ENCODE peak calls at places on chromosomes 5 and 9, in eight cellular contexts. One of them, this sample, is unnamed.

GRCh38 chr5:170100051-170100943 is 5.4 kb upstream of the FOXI1 start:
- DNase-seq in breast epithelium: peak; percentile 75
- DNase-seq in lung: peak; percentile 77
- DNase-seq in left ventricle myocardium inferior: peak; percentile 57
- DNase-seq in transverse colon: peak; percentile 67
- DNase-seq in CD8-positive, alpha-beta T cell: peak; percentile 80
- DNase-seq in thoracic aorta: peak; percentile 13
- DNase-seq in brain microvascular endothelial cell: peak; percentile 81
- DNase-seq in this sample: no peak

GRCh38 chr5:111950660-111951059 is 193.7 kb upstream of the NREP start:
- DNase-seq in breast epithelium: no peak
- DNase-seq in lung: no peak
- DNase-seq in left ventricle myocardium inferior: no peak
- DNase-seq in transverse colon: no peak
- DNase-seq in CD8-positive, alpha-beta T cell: no peak
- DNase-seq in thoracic aorta: no peak
- DNase-seq in brain microvascular endothelial cell: peak; percentile 40
- DNase-seq in this sample: no peak

GRCh38 chr9:95104088-95104960 is 213.2 kb downstream of the FANCC start:
- DNase-seq in breast epithelium: no peak
- DNase-seq in lung: no peak
- DNase-seq in left ventricle myocardium inferior: no peak
- DNase-seq in transverse colon: no peak
- DNase-seq in CD8-positive, alpha-beta T cell: no peak
- DNase-seq in thoracic aorta: no peak
- DNase-seq in brain microvascular endothelial cell: no peak
- DNase-seq in this sample: no peak

GRCh38 chr9:134591082-134591571 is 50.5 kb upstream of the COL5A1 start:
- DNase-seq in breast epithelium: no peak
- DNase-seq in lung: peak; percentile 28
- DNase-seq in left ventricle myocardium inferior: no peak
- DNase-seq in transverse colon: no peak
- DNase-seq in CD8-positive, alpha-beta T cell: peak; percentile 40
- DNase-seq in thoracic aorta: no peak
- DNase-seq in brain microvascular endothelial cell: no peak
- DNase-seq in this sample: peak; percentile 65

GRCh38 chr5:92769986-92770385 is 811.0 kb downstream of the NR2F1-AS1 start:
- DNase-seq in breast epithelium: no peak
- DNase-seq in lung: no peak
- DNase-seq in left ventricle myocardium inferior: no peak
- DNase-seq in transverse colon: no peak
- DNase-seq in CD8-positive, alpha-beta T cell: no peak
- DNase-seq in thoracic aorta: no peak
- DNase-seq in brain microvascular endothelial cell: peak; percentile 42
- DNase-seq in this sample: no peak

GRCh38 chr5:82657036-82657699 is 379.0 kb upstream of the RPS23 start:
- DNase-seq in breast epithelium: no peak
- DNase-seq in lung: no peak
- DNase-seq in left ventricle myocardium inferior: no peak
- DNase-seq in transverse colon: no peak
- DNase-seq in CD8-positive, alpha-beta T cell: no peak
- DNase-seq in thoracic aorta: no peak
- DNase-seq in brain microvascular endothelial cell: no peak
- DNase-seq in this sample: no peak

GRCh38 chr5:113163328-113163727 is 186.7 kb downstream of the DCP2 start:
- DNase-seq in breast epithelium: no peak
- DNase-seq in lung: no peak
- DNase-seq in left ventricle myocardium inferior: no peak
- DNase-seq in transverse colon: no peak
- DNase-seq in CD8-positive, alpha-beta T cell: no peak
- DNase-seq in thoracic aorta: no peak
- DNase-seq in brain microvascular endothelial cell: no peak
- DNase-seq in this sample: no peak

GRCh38 chr5:57825026-57825683 is 342.5 kb upstream of the ACTBL2 start:
- DNase-seq in breast epithelium: no peak
- DNase-seq in lung: no peak
- DNase-seq in left ventricle myocardium inferior: no peak
- DNase-seq in transverse colon: no peak
- DNase-seq in CD8-positive, alpha-beta T cell: no peak
- DNase-seq in thoracic aorta: no peak
- DNase-seq in brain microvascular endothelial cell: peak; percentile 58
- DNase-seq in this sample: no peak

GRCh38 chr5:16774806-16775205 is 158.0 kb upstream of the RETREG1 start:
- DNase-seq in breast epithelium: no peak
- DNase-seq in lung: no peak
- DNase-seq in left ventricle myocardium inferior: no peak
- DNase-seq in transverse colon: no peak
- DNase-seq in CD8-positive, alpha-beta T cell: no peak
- DNase-seq in thoracic aorta: no peak
- DNase-seq in brain microvascular endothelial cell: no peak
- DNase-seq in this sample: no peak

GRCh38 chr9:114380988-114381387 is 6.8 kb downstream of the AKNA start:
- DNase-seq in breast epithelium: no peak
- DNase-seq in lung: no peak
- DNase-seq in left ventricle myocardium inferior: no peak
- DNase-seq in transverse colon: no peak
- DNase-seq in CD8-positive, alpha-beta T cell: no peak
- DNase-seq in thoracic aorta: no peak
- DNase-seq in brain microvascular endothelial cell: no peak
- DNase-seq in this sample: no peak

GRCh38 chr5:35908814-35909213 is 29.6 kb downstream of the CAPSL start:
- DNase-seq in breast epithelium: no peak
- DNase-seq in lung: no peak
- DNase-seq in left ventricle myocardium inferior: no peak
- DNase-seq in transverse colon: no peak
- DNase-seq in CD8-positive, alpha-beta T cell: no peak
- DNase-seq in thoracic aorta: no peak
- DNase-seq in brain microvascular endothelial cell: no peak
- DNase-seq in this sample: no peak

DNA sequence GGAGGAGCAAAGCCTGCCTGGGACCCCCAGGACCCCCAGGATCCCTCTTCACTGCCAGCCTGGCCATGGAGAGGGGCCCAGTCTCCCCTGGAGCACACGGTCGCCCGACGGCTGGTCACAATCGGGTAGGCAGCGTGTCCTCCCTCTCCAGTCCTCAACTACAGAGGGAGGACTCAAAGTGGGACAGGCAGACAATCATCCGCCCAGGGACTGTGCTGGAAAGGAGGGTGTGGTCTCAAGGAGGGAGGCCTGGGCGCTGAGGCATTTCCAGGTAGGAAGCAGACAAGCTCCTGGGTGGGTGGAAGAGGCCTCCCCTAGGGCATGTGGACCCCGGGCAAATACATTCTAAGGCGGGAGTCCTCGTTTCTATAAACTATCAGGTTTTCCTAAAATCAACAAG is 93.2 kb upstream of the ADAMTS2 start:
- DNase-seq in breast epithelium: no peak
- DNase-seq in lung: no peak
- DNase-seq in left ventricle myocardium inferior: no peak
- DNase-seq in transverse colon: no peak
- DNase-seq in CD8-positive, alpha-beta T cell: no peak
- DNase-seq in thoracic aorta: no peak
- DNase-seq in brain microvascular endothelial cell: no peak
- DNase-seq in this sample: no peak
- H3K27ac ChIP-seq in breast epithelium: no peak overlapping the region
- H3K27ac ChIP-seq in lung: no peak overlapping the region
- H3K27ac ChIP-seq in left ventricle myocardium inferior: no peak overlapping the region
- H3K27ac ChIP-seq in transverse colon: no peak overlapping the region
- H3K27ac ChIP-seq in CD8-positive, alpha-beta T cell: no peak overlapping the region
- H3K27ac ChIP-seq in thoracic aorta: no peak overlapping the region
- H3K27ac ChIP-seq in brain microvascular endothelial cell: no peak overlapping the region
- H3K27ac ChIP-seq in this sample: no peak overlapping the region

GRCh38 chr9:12775373-12775962 is 648 bp downstream of the LURAP1L start:
- DNase-seq in breast epithelium: no peak
- DNase-seq in lung: no peak
- DNase-seq in left ventricle myocardium inferior: peak; percentile 16
- DNase-seq in transverse colon: peak; percentile 19
- DNase-seq in CD8-positive, alpha-beta T cell: no peak
- DNase-seq in thoracic aorta: no peak
- DNase-seq in brain microvascular endothelial cell: peak; percentile 8
- DNase-seq in this sample: no peak
- H3K4me3 ChIP-seq in breast epithelium: peak overlapping the region; percentile 93
- H3K4me3 ChIP-seq in lung: peak overlapping the region; percentile 74
- H3K4me3 ChIP-seq in left ventricle myocardium inferior: peak overlapping the region; percentile 85
- H3K4me3 ChIP-seq in transverse colon: peak overlapping the region; percentile 85
- H3K4me3 ChIP-seq in CD8-positive, alpha-beta T cell: no peak overlapping the region
- H3K4me3 ChIP-seq in thoracic aorta: peak overlapping the region; percentile 83
- H3K4me3 ChIP-seq in brain microvascular endothelial cell: peak overlapping the region; percentile 78
- H3K4me3 ChIP-seq in this sample: peak overlapping the region; percentile 86

GRCh38 chr5:139468421-139468931 is 2.3 kb upstream of the SMIM33 start:
- DNase-seq in breast epithelium: no peak
- DNase-seq in lung: no peak
- DNase-seq in left ventricle myocardium inferior: no peak
- DNase-seq in transverse colon: no peak
- DNase-seq in CD8-positive, alpha-beta T cell: no peak
- DNase-seq in thoracic aorta: no peak
- DNase-seq in brain microvascular endothelial cell: no peak
- DNase-seq in this sample: no peak
- TF ChIP-seq CTCF in breast epithelium: no peak
- TF ChIP-seq CTCF in lung: no peak
- TF ChIP-seq CTCF in left ventricle myocardium inferior: no peak
- TF ChIP-seq CTCF in transverse colon: no peak
- TF ChIP-seq CTCF in CD8-positive, alpha-beta T cell: no peak
- TF ChIP-seq CTCF in thoracic aorta: no peak
- TF ChIP-seq CTCF in brain microvascular endothelial cell: peak; percentile 37
- TF ChIP-seq CTCF in this sample: no peak

DNA sequence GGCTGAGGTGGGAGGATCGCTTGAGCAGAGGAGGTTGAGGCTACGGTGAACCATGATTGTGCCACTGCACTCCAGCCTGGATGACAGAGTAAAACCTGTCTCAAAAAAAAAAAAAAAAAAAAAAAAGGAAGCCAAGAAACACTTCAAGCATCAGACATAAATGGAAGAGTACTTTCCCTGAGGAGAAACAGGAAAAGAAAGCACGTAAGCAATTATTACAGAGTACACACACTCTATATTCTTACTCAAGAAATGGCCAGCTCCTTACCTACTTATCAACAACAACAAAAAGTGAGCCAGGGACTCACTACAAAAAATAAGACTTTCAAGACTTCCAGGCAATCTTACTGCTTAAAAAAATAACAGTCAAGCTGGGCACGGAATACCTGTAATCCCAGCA is 21.8 kb downstream of the ZFR start:
- DNase-seq in breast epithelium: no peak
- DNase-seq in lung: no peak
- DNase-seq in left ventricle myocardium inferior: no peak
- DNase-seq in transverse colon: no peak
- DNase-seq in CD8-positive, alpha-beta T cell: no peak
- DNase-seq in thoracic aorta: no peak
- DNase-seq in brain microvascular endothelial cell: no peak
- DNase-seq in this sample: no peak
- H3K27ac ChIP-seq in breast epithelium: no peak overlapping the region
- H3K27ac ChIP-seq in lung: no peak overlapping the region
- H3K27ac ChIP-seq in left ventricle myocardium inferior: peak overlapping the region; percentile 36
- H3K27ac ChIP-seq in transverse colon: no peak overlapping the region
- H3K27ac ChIP-seq in CD8-positive, alpha-beta T cell: no peak overlapping the region
- H3K27ac ChIP-seq in thoracic aorta: peak overlapping the region; percentile 58
- H3K27ac ChIP-seq in brain microvascular endothelial cell: no peak overlapping the region
- H3K27ac ChIP-seq in this sample: no peak overlapping the region

This sample was measured in coronary artery.